ENCODE peak calls at places on chromosomes 6 and 20, in four cellular contexts. One of them, this sample, is unnamed.

GRCh38 chr6:166511316-166511715 is 75.2 kb downstream of the RAMACL start:
- DNase-seq in left ventricle myocardium inferior: no peak
- DNase-seq in stimulated activated naive CD8-positive, alpha-beta T cell treated with anti-CD3 and anti-CD28 coated beads, Interleukin-15, Interleukin-2, amounts not matched to agents 100 U/mL and 50 U/mL, for 24 hours: no peak
- DNase-seq in HEK293T: no peak
- DNase-seq in this sample: peak; percentile 62

GRCh38 chr6:125094563-125094962 is 59.0 kb upstream of the TPD52L1 start:
- DNase-seq in left ventricle myocardium inferior: no peak
- DNase-seq in stimulated activated naive CD8-positive, alpha-beta T cell treated with anti-CD3 and anti-CD28 coated beads, Interleukin-15, Interleukin-2, amounts not matched to agents 100 U/mL and 50 U/mL, for 24 hours: no peak
- DNase-seq in HEK293T: no peak
- DNase-seq in this sample: peak; percentile 20

GRCh38 chr6:113630365-113630737 is 226.8 kb upstream of the MARCKS start:
- DNase-seq in left ventricle myocardium inferior: no peak
- DNase-seq in stimulated activated naive CD8-positive, alpha-beta T cell treated with anti-CD3 and anti-CD28 coated beads, Interleukin-15, Interleukin-2, amounts not matched to agents 100 U/mL and 50 U/mL, for 24 hours: no peak
- DNase-seq in HEK293T: no peak
- DNase-seq in this sample: peak; percentile 90

GRCh38 chr20:1423625-1424106 is 30.8 kb upstream of the FKBP1A start:
- DNase-seq in left ventricle myocardium inferior: no peak
- DNase-seq in stimulated activated naive CD8-positive, alpha-beta T cell treated with anti-CD3 and anti-CD28 coated beads, Interleukin-15, Interleukin-2, amounts not matched to agents 100 U/mL and 50 U/mL, for 24 hours: no peak
- DNase-seq in HEK293T: peak; percentile 49
- DNase-seq in this sample: peak; percentile 76

GRCh38 chr20:3203315-3204123 is 963 bp downstream of the DDRGK1 start:
- DNase-seq in left ventricle myocardium inferior: no peak
- DNase-seq in stimulated activated naive CD8-positive, alpha-beta T cell treated with anti-CD3 and anti-CD28 coated beads, Interleukin-15, Interleukin-2, amounts not matched to agents 100 U/mL and 50 U/mL, for 24 hours: peak; percentile 46
- DNase-seq in HEK293T: peak; percentile 25
- DNase-seq in this sample: peak; percentile 31

GRCh38 chr20:34268851-34269668 is 27.8 kb downstream of the ASIP start:
- DNase-seq in left ventricle myocardium inferior: peak; percentile 24
- DNase-seq in stimulated activated naive CD8-positive, alpha-beta T cell treated with anti-CD3 and anti-CD28 coated beads, Interleukin-15, Interleukin-2, amounts not matched to agents 100 U/mL and 50 U/mL, for 24 hours: peak; percentile 35
- DNase-seq in HEK293T: no peak
- DNase-seq in this sample: peak; percentile 16

GRCh38 chr6:33577106-33577535 is 3.0 kb downstream of the BAK1 start:
- DNase-seq in left ventricle myocardium inferior: peak; percentile 53
- DNase-seq in stimulated activated naive CD8-positive, alpha-beta T cell treated with anti-CD3 and anti-CD28 coated beads, Interleukin-15, Interleukin-2, amounts not matched to agents 100 U/mL and 50 U/mL, for 24 hours: no peak
- DNase-seq in HEK293T: no peak
- DNase-seq in this sample: no peak

GRCh38 chr6:155093430-155093829 is 98.3 kb downstream of the TIAM2 start:
- DNase-seq in left ventricle myocardium inferior: no peak
- DNase-seq in stimulated activated naive CD8-positive, alpha-beta T cell treated with anti-CD3 and anti-CD28 coated beads, Interleukin-15, Interleukin-2, amounts not matched to agents 100 U/mL and 50 U/mL, for 24 hours: peak; percentile 27
- DNase-seq in HEK293T: no peak
- DNase-seq in this sample: no peak

GRCh38 chr20:50019466-50020256 is 36.9 kb downstream of the SNAI1 start:
- DNase-seq in left ventricle myocardium inferior: peak; percentile 46
- DNase-seq in stimulated activated naive CD8-positive, alpha-beta T cell treated with anti-CD3 and anti-CD28 coated beads, Interleukin-15, Interleukin-2, amounts not matched to agents 100 U/mL and 50 U/mL, for 24 hours: no peak
- DNase-seq in HEK293T: no peak
- DNase-seq in this sample: no peak

GRCh38 chr6:111591370-111591900 is 14.2 kb downstream of the TRAF3IP2 start:
- DNase-seq in left ventricle myocardium inferior: peak; percentile 70
- DNase-seq in stimulated activated naive CD8-positive, alpha-beta T cell treated with anti-CD3 and anti-CD28 coated beads, Interleukin-15, Interleukin-2, amounts not matched to agents 100 U/mL and 50 U/mL, for 24 hours: no peak
- DNase-seq in HEK293T: peak; percentile 57
- DNase-seq in this sample: peak; percentile 100